ENCODE peak calls at places on chromosomes 7 and 10, in four cellular contexts. One of them, this sample, is unnamed.

GRCh38 chr10:104563051-104563450 is 78.0 kb upstream of the SORCS3 start:
- ATAC-seq in activated T-cell treated with anti-CD3 and anti-CD28 coated beads, Interleukin-2, amount 50 U/mL, for 4 hours: no peak
- ATAC-seq in stimulated activated effector memory CD8-positive, alpha-beta T cell treated with anti-CD3 and anti-CD28 coated beads, Interleukin-12 subunit alpha, Interleukin-12 subunit beta, amount 100 ng/mL, for 72 hours: no peak
- ATAC-seq in right cardiac atrium: no peak
- ATAC-seq in this sample: no peak

GRCh38 chr10:89003344-89003743 is 12.7 kb downstream of the FAS start:
- ATAC-seq in right cardiac atrium: no peak
- ATAC-seq in activated T-cell treated with anti-CD3 and anti-CD28 coated beads, Interleukin-2, amount 50 U/mL, for 4 hours: peak; percentile 74
- ATAC-seq in stimulated activated effector memory CD8-positive, alpha-beta T cell treated with anti-CD3 and anti-CD28 coated beads, Interleukin-12 subunit alpha, Interleukin-12 subunit beta, amount 100 ng/mL, for 72 hours: peak; percentile 73
- ATAC-seq in this sample: no peak

GRCh38 chr10:127299956-127300689 is 103.7 kb upstream of the INSYN2A start:
- ATAC-seq in activated T-cell treated with anti-CD3 and anti-CD28 coated beads, Interleukin-2, amount 50 U/mL, for 4 hours: no peak
- ATAC-seq in right cardiac atrium: no peak
- ATAC-seq in stimulated activated effector memory CD8-positive, alpha-beta T cell treated with anti-CD3 and anti-CD28 coated beads, Interleukin-12 subunit alpha, Interleukin-12 subunit beta, amount 100 ng/mL, for 72 hours: no peak
- ATAC-seq in this sample: no peak

GRCh38 chr10:71548494-71548846 is 151.8 kb downstream of the CDH23 start:
- ATAC-seq in activated T-cell treated with anti-CD3 and anti-CD28 coated beads, Interleukin-2, amount 50 U/mL, for 4 hours: peak; percentile 62
- ATAC-seq in right cardiac atrium: peak; percentile 36
- ATAC-seq in stimulated activated effector memory CD8-positive, alpha-beta T cell treated with anti-CD3 and anti-CD28 coated beads, Interleukin-12 subunit alpha, Interleukin-12 subunit beta, amount 100 ng/mL, for 72 hours: peak; percentile 55
- ATAC-seq in this sample: no peak

GRCh38 chr7:18509491-18509890 is 13.9 kb downstream of the HDAC9 start:
- ATAC-seq in activated T-cell treated with anti-CD3 and anti-CD28 coated beads, Interleukin-2, amount 50 U/mL, for 4 hours: no peak
- ATAC-seq in stimulated activated effector memory CD8-positive, alpha-beta T cell treated with anti-CD3 and anti-CD28 coated beads, Interleukin-12 subunit alpha, Interleukin-12 subunit beta, amount 100 ng/mL, for 72 hours: peak; percentile 24
- ATAC-seq in right cardiac atrium: no peak
- ATAC-seq in this sample: peak; percentile 14

GRCh38 chr10:90179696-90180407 is 478.5 kb downstream of the KIF20B start:
- ATAC-seq in right cardiac atrium: peak; percentile 84
- ATAC-seq in stimulated activated effector memory CD8-positive, alpha-beta T cell treated with anti-CD3 and anti-CD28 coated beads, Interleukin-12 subunit alpha, Interleukin-12 subunit beta, amount 100 ng/mL, for 72 hours: no peak
- ATAC-seq in activated T-cell treated with anti-CD3 and anti-CD28 coated beads, Interleukin-2, amount 50 U/mL, for 4 hours: no peak
- ATAC-seq in this sample: peak; percentile 57

GRCh38 chr7:41188163-41189130 is 514.4 kb downstream of the INHBA start:
- ATAC-seq in activated T-cell treated with anti-CD3 and anti-CD28 coated beads, Interleukin-2, amount 50 U/mL, for 4 hours: no peak
- ATAC-seq in right cardiac atrium: no peak
- ATAC-seq in stimulated activated effector memory CD8-positive, alpha-beta T cell treated with anti-CD3 and anti-CD28 coated beads, Interleukin-12 subunit alpha, Interleukin-12 subunit beta, amount 100 ng/mL, for 72 hours: no peak
- ATAC-seq in this sample: no peak

GRCh38 chr10:118571123-118571522 is 24.3 kb downstream of the PRLHR start:
- ATAC-seq in stimulated activated effector memory CD8-positive, alpha-beta T cell treated with anti-CD3 and anti-CD28 coated beads, Interleukin-12 subunit alpha, Interleukin-12 subunit beta, amount 100 ng/mL, for 72 hours: no peak
- ATAC-seq in right cardiac atrium: peak; percentile 83
- ATAC-seq in activated T-cell treated with anti-CD3 and anti-CD28 coated beads, Interleukin-2, amount 50 U/mL, for 4 hours: no peak
- ATAC-seq in this sample: no peak

GRCh38 chr10:127119901-127120300 is 76.5 kb downstream of the INSYN2A start:
- ATAC-seq in right cardiac atrium: no peak
- ATAC-seq in stimulated activated effector memory CD8-positive, alpha-beta T cell treated with anti-CD3 and anti-CD28 coated beads, Interleukin-12 subunit alpha, Interleukin-12 subunit beta, amount 100 ng/mL, for 72 hours: no peak
- ATAC-seq in activated T-cell treated with anti-CD3 and anti-CD28 coated beads, Interleukin-2, amount 50 U/mL, for 4 hours: no peak
- ATAC-seq in this sample: no peak

This sample was measured in stimulated activated memory B cell treated with anti-CD40 and anti-IgM and Interleukin-4, amounts not matched to agents 10 μg/mL and 1 μg/mL and 100 μg/mL, for 72 hours.